ENCODE peak calls at places on chromosomes 11 and 22, in six cellular contexts. X, S, O, F, L and V are unnamed samples.

GRCh38 chr11:78365381-78365792 is 52.2 kb downstream of the GAB2 start:
- DNase-seq in L (no peak), O (no peak), X (no peak), S (peak; percentile 22), F (no peak), V (no peak)

GRCh38 chr22:34623580-34623979 is 442.4 kb upstream of the ISX start:
- DNase-seq in L (no peak), O (no peak), S (no peak), F (no peak), X (no peak), V (no peak)

GRCh38 chr11:65778431-65778900 is 2.3 kb downstream of the AP5B1 start:
- DNase-seq in L (no peak), X (peak; percentile 3), F (no peak), S (no peak), O (no peak), V (no peak)

GRCh38 chr11:111532365-111532709 is 8.2 kb upstream of the LAYN start:
- DNase-seq in O (no peak), L (no peak), F (no peak), S (no peak), X (no peak), V (no peak)

GRCh38 chr11:80487952-80488351 is 1047.1 kb upstream of the TENM4 start:
- DNase-seq in L (no peak), X (no peak), O (no peak), F (no peak), S (no peak), V (no peak)

GRCh38 chr11:123250811-123251655 is 56.0 kb upstream of the CLMP start:
- DNase-seq in F (no peak), O (no peak), X (no peak), S (no peak), L (no peak), V (no peak)

GRCh38 chr22:39662677-39663034 is 92.1 kb downstream of the CACNA1I start:
- DNase-seq in L (no peak), F (no peak), S (no peak), X (no peak), O (no peak), V (no peak)

GRCh38 chr11:86097965-86098364 is 29.1 kb upstream of the PICALM start:
- DNase-seq in X (no peak), L (no peak), F (no peak), S (no peak), O (no peak), V (no peak)

GRCh38 chr11:93887111-93887510 is 36.7 kb upstream of the VSTM5 start:
- DNase-seq in S (no peak), X (no peak), F (no peak), L (no peak), O (no peak), V (no peak)

GRCh38 chr11:17722000-17722643 is 2.8 kb downstream of the MYOD1 start:
- DNase-seq in S (peak; percentile 41), O (no peak), F (no peak), X (no peak), L (no peak), V (no peak)

GRCh38 chr11:69910519-69911309 is 91.5 kb upstream of the FGF3 start:
- DNase-seq in F (no peak), L (no peak), O (no peak), X (no peak), S (no peak), V (no peak)

GRCh38 chr11:2890466-2891241 is 5.1 kb upstream of the CDKN1C start:
- DNase-seq in O (peak; percentile 69), X (peak; percentile 59), L (no peak), S (no peak), F (no peak), V (no peak)

DNA sequence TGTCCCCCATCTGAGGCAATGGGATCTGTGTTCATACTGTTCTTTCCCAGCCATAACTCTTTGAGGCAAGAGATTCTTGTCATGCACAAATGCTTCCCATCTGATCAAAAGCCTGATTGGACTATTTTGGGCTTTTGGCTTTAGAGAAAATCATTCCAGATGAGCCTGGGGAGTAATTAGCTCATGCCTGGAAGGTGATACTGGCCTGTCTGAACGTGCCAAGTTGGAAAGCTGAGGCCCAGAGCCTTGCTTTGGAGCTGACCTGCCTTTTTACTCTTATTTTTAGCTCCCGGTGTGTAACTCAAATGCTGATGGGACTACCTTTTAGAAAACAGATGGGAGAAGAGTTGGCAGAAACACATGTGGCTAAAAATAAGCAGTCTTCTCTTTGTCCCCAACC is 105.0 kb downstream of the DBX1 start:
- DNase-seq in X (no peak), L (no peak), O (no peak), F (no peak), S (no peak), V (peak; percentile 68)
- H3K27ac ChIP-seq in X (no peak overlapping the region), L (peak overlapping the region; percentile 78), O (no peak overlapping the region), F (no peak overlapping the region), S (no peak overlapping the region), V (no peak overlapping the region)

GRCh38 chr22:48868554-48868953 is 959.1 kb downstream of the BRD1 start:
- DNase-seq in O (no peak), F (no peak), X (no peak), L (no peak), S (no peak), V (no peak)

GRCh38 chr22:48869788-48870187 is 957.9 kb downstream of the BRD1 start:
- DNase-seq in X (no peak), O (no peak), L (no peak), F (no peak), S (no peak), V (peak; percentile 15)

GRCh38 chr22:48866906-48867597 is 960.6 kb downstream of the BRD1 start:
- DNase-seq in X (no peak), L (no peak), S (no peak), F (no peak), O (no peak), V (peak; percentile 48)

GRCh38 chr22:48869161-48869560 is 958.5 kb downstream of the BRD1 start:
- DNase-seq in X (no peak), O (no peak), L (no peak), S (no peak), F (no peak), V (no peak)

DNA sequence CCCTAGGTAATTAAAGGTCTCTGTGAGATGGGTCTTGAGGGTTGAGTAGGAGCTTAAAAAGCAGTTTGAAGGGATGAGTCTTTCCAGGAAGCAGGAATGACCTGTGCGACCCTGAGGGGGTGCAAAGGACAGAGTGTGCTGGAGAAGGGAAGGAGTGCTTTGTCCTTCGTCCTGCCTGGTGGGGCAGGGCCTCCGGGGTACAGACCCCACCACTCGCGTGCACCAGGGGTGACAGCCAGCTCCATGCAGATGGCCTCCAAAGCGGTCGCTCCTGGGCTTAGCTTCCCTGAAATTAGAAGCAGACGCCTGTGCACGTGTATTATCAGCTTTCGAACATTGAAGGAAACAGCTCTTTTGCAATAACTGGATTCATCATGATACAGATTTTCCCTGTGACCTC is 959.8 kb downstream of the BRD1 start:
- DNase-seq in X (no peak), F (no peak), S (no peak), L (no peak), O (no peak), V (no peak)
- H3K27me3 ChIP-seq in X (no peaks in the 10 kb centered on the region), F (no peaks in the 10 kb centered on the region), S (peaks cover 20% of the 10 kb centered on the region), L (peaks cover 50% of the 10 kb centered on the region), O (no peaks in the 10 kb centered on the region), V (no peaks in the 10 kb centered on the region)

GRCh38 chr11:73055655-73056354 is 86.3 kb downstream of the FCHSD2 start:
- DNase-seq in F (no peak), S (no peak), L (no peak), X (no peak), O (no peak), V (no peak)
- H3K4me3 ChIP-seq in F (no peak overlapping the region), S (no peak overlapping the region), L (no peak overlapping the region), X (no peak overlapping the region), O (no peak overlapping the region), V (no peak overlapping the region)

DNA sequence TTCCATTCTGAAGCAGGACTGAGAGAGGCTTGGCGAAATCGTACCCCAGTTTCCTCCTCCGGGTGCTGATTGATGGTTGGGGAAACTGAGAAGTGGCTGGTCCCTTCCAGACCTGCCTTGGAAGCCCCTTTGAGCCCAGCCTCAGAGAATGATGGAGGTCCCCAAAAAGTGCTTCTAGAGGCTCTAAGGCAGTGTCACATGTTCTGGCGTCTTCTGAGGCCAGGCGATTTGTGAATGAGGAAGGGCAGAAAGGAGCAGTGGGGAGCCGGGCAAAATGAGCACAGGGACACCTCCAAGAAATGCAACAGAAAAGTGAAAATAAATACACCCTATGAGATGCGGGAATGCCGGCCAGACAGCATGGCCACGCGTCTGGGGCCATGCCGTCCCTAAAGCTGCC is 1.0 kb upstream of the LIF start:
- DNase-seq in X (no peak), F (no peak), L (no peak), O (no peak), S (no peak), V (no peak)
- H3K27ac ChIP-seq in X (peak overlapping the region; percentile 89), F (no peak overlapping the region), L (no peak overlapping the region), O (peak overlapping the region; percentile 88), S (peak overlapping the region; percentile 85), V (no peak overlapping the region)

GRCh38 chr22:42283288-42284229 is 13.1 kb upstream of the TCF20 start:
- DNase-seq in S (no peak), O (no peak), F (peak; percentile 54), L (no peak), X (peak; percentile 76), V (peak; percentile 53)
- H3K27me3 ChIP-seq in S (no peaks in the 10 kb centered on the region), O (no peaks in the 10 kb centered on the region), F (no peaks in the 10 kb centered on the region), L (peaks cover 25% of the 10 kb centered on the region), X (peaks cover 7% of the 10 kb centered on the region), V (no peaks in the 10 kb centered on the region)

GRCh38 chr11:44681698-44682097 is 45.1 kb upstream of the TSPAN18 start:
- DNase-seq in F (no peak), O (no peak), L (no peak), S (no peak), X (no peak), V (no peak)
- H3K4me3 ChIP-seq in F (peak overlapping the region; percentile 67), O (no peak overlapping the region), L (no peak overlapping the region), S (peak overlapping the region; percentile 12), X (no peak overlapping the region), V (no peak overlapping the region)

DNA sequence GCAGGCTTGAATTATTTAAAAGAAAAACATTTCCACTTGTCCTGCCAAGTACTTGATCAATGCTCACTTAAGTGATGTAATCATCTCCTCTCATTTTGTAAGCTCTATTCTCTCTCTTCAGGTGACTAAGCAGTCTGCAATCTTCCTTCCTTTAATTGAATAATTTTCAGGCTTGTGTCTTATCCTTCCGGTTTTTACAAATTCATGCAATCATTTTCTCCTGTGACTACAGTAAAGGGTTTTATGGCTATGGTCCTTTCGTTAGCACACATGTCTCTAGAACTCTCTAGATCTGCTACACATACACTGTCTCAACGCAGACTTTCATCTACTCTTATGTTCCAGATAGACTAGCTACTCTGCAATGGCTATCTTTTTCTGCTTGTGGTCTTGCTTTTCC is 12.5 kb upstream of the UPB1 start:
- DNase-seq in S (no peak), X (no peak), L (no peak), F (no peak), O (no peak), V (no peak)
- H3K27ac ChIP-seq in S (no peak overlapping the region), X (peak overlapping the region; percentile 13), L (no peak overlapping the region), F (no peak overlapping the region), O (no peak overlapping the region), V (no peak overlapping the region)

GRCh38 chr11:62315416-62315815 is 16.5 kb upstream of the SCGB1D4 start:
- DNase-seq in S (no peak), O (no peak), X (no peak), F (no peak), L (no peak), V (no peak)
- H3K27me3 ChIP-seq in S (peaks cover 4% of the 10 kb centered on the region), O (no peaks in the 10 kb centered on the region), X (peaks cover 7% of the 10 kb centered on the region), F (peaks cover 3% of the 10 kb centered on the region), L (peaks cover 59% of the 10 kb centered on the region), V (no peaks in the 10 kb centered on the region)